ENCODE peak calls at places on chromosomes 6 and 20, in four cellular contexts. M is islet precursor cell; J is HTR-8/SVneo; A is activated CD4-positive, alpha-beta T cell treated with anti-CD3 and anti-CD28 coated beads, Interleukin-2, amount 10 ng/mL, durations not matched to agents 7 days and 5 days. Y is an unnamed sample.
A peak's percentile ranks its signal among the peaks of the same experiment; 100 is the strongest.

GRCh38 chr6:71393471-71393870 is 104.9 kb downstream of the OGFRL1 start:
- DNase-seq in M (no peak), J (no peak), A (no peak), Y (no peak)

GRCh38 chr6:90294614-90294988 is 2.0 kb downstream of the BACH2 start:
- DNase-seq in M (no peak), J (no peak), A (peak; percentile 67), Y (no peak)

GRCh38 chr6:100719883-100720682 is 161.0 kb downstream of the ASCC3 start:
- DNase-seq in M (no peak), J (peak; percentile 3), A (no peak), Y (peak; percentile 67)

GRCh38 chr6:100415780-100416179 is 48.9 kb downstream of the SIM1 start:
- DNase-seq in M (no peak), J (no peak), A (no peak), Y (no peak)

GRCh38 chr6:154511735-154512097 is 1.2 kb upstream of the CNKSR3 start:
- DNase-seq in M (no peak), J (no peak), A (no peak), Y (no peak)

GRCh38 chr6:164167873-164168405 is 753.4 kb downstream of the QKI start:
- DNase-seq in M (no peak), J (no peak), A (no peak), Y (no peak)

GRCh38 chr20:59004493-59004762 is 2.6 kb downstream of the CTSZ start:
- DNase-seq in M (no peak), J (no peak), A (peak; percentile 47), Y (no peak)

GRCh38 chr20:50395258-50395729 is 114.9 kb upstream of the PTPN1 start:
- DNase-seq in M (no peak), J (peak; percentile 42), A (no peak), Y (no peak)

GRCh38 chr20:1134836-1135235 is 16.4 kb downstream of the PSMF1 start:
- DNase-seq in M (no peak), J (no peak), A (no peak), Y (no peak)

GRCh38 chr6:104995989-104996617 is 39.2 kb downstream of the LIN28B start:
- DNase-seq in M (no peak), J (peak; percentile 26), A (no peak), Y (peak; percentile 51)

GRCh38 chr20:31684153-31685003 is 38.3 kb downstream of the BCL2L1 start:
- DNase-seq in M (no peak), J (no peak), A (peak; percentile 28), Y (no peak)

GRCh38 chr6:149033454-149034241 is 283.9 kb upstream of the TAB2 start:
- DNase-seq in M (no peak), J (no peak), A (no peak), Y (no peak)

GRCh38 chr20:5504061-5504739 is 187.4 kb upstream of the PROKR2 start:
- DNase-seq in M (no peak), J (no peak), A (no peak), Y (peak; percentile 60)

GRCh38 chr6:82704048-82704447 is 340.4 kb downstream of the TPBG start:
- DNase-seq in M (no peak), J (peak; percentile 22), A (no peak), Y (no peak)

GRCh38 chr6:13892007-13892640 is 32.6 kb upstream of the RNF182 start:
- DNase-seq in M (no peak), J (no peak), A (no peak), Y (no peak)

GRCh38 chr6:31690231-31691077 is 9.6 kb upstream of the LY6G5C start:
- DNase-seq in M (peak; percentile 88), J (no peak), A (no peak), Y (peak; percentile 22)

GRCh38 chr20:48686238-48687096 is 141.3 kb downstream of the PREX1 start:
- DNase-seq in M (peak; percentile 60), J (no peak), A (no peak), Y (no peak)

GRCh38 chr6:36947570-36948351 is 6.8 kb upstream of the PI16 start:
- DNase-seq in M (peak; percentile 54), J (no peak), A (peak; percentile 74), Y (no peak)

GRCh38 chr6:6277418-6277817 is 43.0 kb downstream of the F13A1 start:
- DNase-seq in M (no peak), J (no peak), A (no peak), Y (no peak)

GRCh38 chr20:64044484-64045247 is 4.8 kb downstream of the SOX18 start:
- DNase-seq in M (peak; percentile 81), J (peak; percentile 94), A (no peak), Y (peak; percentile 55)

GRCh38 chr6:125363360-125364121 is 61.8 kb upstream of the HDDC2 start:
- DNase-seq in M (peak; percentile 95), J (peak; percentile 20), A (no peak), Y (peak; percentile 84)

GRCh38 chr6:30947231-30947630 is 6.5 kb downstream of the MUCL3 start:
- DNase-seq in M (no peak), J (no peak), A (no peak), Y (no peak)

GRCh38 chr20:57072184-57072583 is 194.3 kb downstream of the BMP7 start:
- DNase-seq in M (peak; percentile 81), J (no peak), A (no peak), Y (no peak)

GRCh38 chr20:14303106-14303505 is 34.3 kb downstream of the FLRT3 start:
- DNase-seq in M (no peak), J (no peak), A (no peak), Y (no peak)

Y was measured in cardiac muscle cell.